ENCODE peak calls at places on chromosomes 3 and 15, in five cellular contexts. Y is caudate nucleus; J is ureter; Z is activated naive CD4-positive, alpha-beta T cell treated with anti-CD3 and anti-CD28 coated beads for 36 hours; E is central memory CD4-positive, alpha-beta T cell. L is an unnamed sample.

GRCh38 chr15:90419202-90419601 is 31.2 kb downstream of the IQGAP1 start:
- DNase-seq in Y (no peak), E (no peak), Z (no peak), J (no peak), L (no peak)

GRCh38 chr3:45943207-45943846 is at the start of gene CXCR6:
- DNase-seq in E (peak; percentile 59), Z (peak; percentile 75), Y (no peak), J (no peak), L (peak; percentile 24)

GRCh38 chr3:194133661-194134230 is 2.2 kb upstream of the HES1 start:
- DNase-seq in Y (no peak), Z (peak; percentile 37), E (no peak), J (peak; percentile 58), L (no peak)

GRCh38 chr15:41828747-41829270 is 917 bp downstream of the JMJD7 start:
- DNase-seq in E (no peak), J (no peak), Z (no peak), Y (no peak), L (no peak)

GRCh38 chr3:151217208-151217607 is 14.2 kb upstream of the GPR171 start:
- DNase-seq in E (no peak), Z (no peak), J (no peak), Y (no peak), L (no peak)

GRCh38 chr15:77547801-77548607 is 84.7 kb downstream of the LINGO1 start:
- DNase-seq in J (no peak), Y (no peak), E (no peak), Z (no peak), L (no peak)

GRCh38 chr3:1967525-1967924 is 131.1 kb upstream of the CNTN4 start:
- DNase-seq in J (no peak), Y (no peak), Z (no peak), E (no peak), L (no peak)

GRCh38 chr15:92909131-92909781 is 9.1 kb downstream of the CHD2 start:
- DNase-seq in Z (peak; percentile 8), E (no peak), J (no peak), Y (no peak), L (no peak)

GRCh38 chr3:119748996-119749395 is 32.9 kb upstream of the NR1I2 start:
- DNase-seq in E (no peak), Z (no peak), J (no peak), Y (no peak), L (no peak)

GRCh38 chr15:69499521-69500201 is 47.0 kb downstream of the RPLP1 start:
- DNase-seq in Y (no peak), Z (no peak), J (no peak), E (no peak), L (no peak)

GRCh38 chr3:170953229-170953628 is 44.8 kb upstream of the EIF5A2 start:
- DNase-seq in E (no peak), J (no peak), Y (no peak), Z (no peak), L (no peak)

GRCh38 chr3:48186993-48187578 is 1.1 kb downstream of the CDC25A start:
- DNase-seq in J (no peak), Y (no peak), E (no peak), Z (no peak), L (no peak)

GRCh38 chr3:116391296-116392201 is 53.7 kb downstream of the LSAMP start:
- DNase-seq in Z (no peak), Y (no peak), J (no peak), E (no peak), L (no peak)

GRCh38 chr3:86787091-86787490 is 203.9 kb downstream of the VGLL3 start:
- DNase-seq in Y (no peak), J (no peak), E (no peak), Z (no peak), L (no peak)

GRCh38 chr15:75666823-75667501 is 19.2 kb downstream of the SNX33 start:
- DNase-seq in E (no peak), Z (no peak), Y (no peak), J (peak; percentile 75), L (no peak)

GRCh38 chr15:71082803-71083202 is 32.5 kb upstream of the THSD4 start:
- DNase-seq in E (no peak), J (peak; percentile 68), Y (no peak), Z (no peak), L (no peak)

GRCh38 chr3:22729981-22730380 is 473.1 kb upstream of the UBE2E2 start:
- DNase-seq in J (no peak), Z (no peak), Y (no peak), E (no peak), L (no peak)

GRCh38 chr15:37771462-37771861 is 163.0 kb upstream of the TMCO5A start:
- DNase-seq in Z (no peak), E (no peak), Y (no peak), J (no peak), L (no peak)

GRCh38 chr3:120506828-120507774 is 56.3 kb upstream of the FSTL1 start:
- DNase-seq in J (no peak), Z (peak; percentile 14), E (no peak), Y (no peak), L (no peak)

GRCh38 chr15:45863881-45864580 is 229.2 kb downstream of the SQOR start:
- DNase-seq in J (no peak), E (no peak), Z (no peak), Y (no peak), L (no peak)

GRCh38 chr3:105187340-105187739 is 179.4 kb upstream of the ALCAM start:
- DNase-seq in Z (no peak), Y (no peak), E (no peak), J (no peak), L (no peak)

GRCh38 chr15:94412979-94413741 is 181.8 kb downstream of the MCTP2 start:
- DNase-seq in J (no peak), Y (no peak), E (no peak), Z (no peak), L (no peak)

GRCh38 chr3:15934389-15935195 is 136.8 kb upstream of the ANKRD28 start:
- DNase-seq in Y (no peak), E (no peak), Z (no peak), J (no peak), L (no peak)

GRCh38 chr15:25738171-25738792 is 124.8 kb downstream of the ATP10A start:
- DNase-seq in Z (no peak), E (no peak), J (no peak), Y (no peak), L (no peak)

GRCh38 chr3:38036906-38037305 is 2.1 kb upstream of the DLEC1 start:
- DNase-seq in Z (no peak), E (no peak), J (no peak), Y (no peak), L (no peak)

GRCh38 chr3:16254933-16255725 is 9.6 kb downstream of the DPH3 start:
- DNase-seq in Y (no peak), J (no peak), Z (no peak), E (no peak), L (no peak)

GRCh38 chr3:14388200-14388599 is 14.2 kb upstream of the SLC6A6 start:
- DNase-seq in Y (no peak), Z (no peak), J (no peak), E (no peak), L (no peak)

GRCh38 chr3:126155280-126155640 is 25.1 kb downstream of the ALDH1L1 start:
- DNase-seq in E (no peak), Y (no peak), J (no peak), Z (no peak), L (no peak)

GRCh38 chr3:48532271-48532973 is 24.2 kb downstream of the PFKFB4 start:
- DNase-seq in Y (peak; percentile 43), E (no peak), Z (no peak), J (no peak), L (no peak)

GRCh38 chr3:172591876-172592771 is 68.9 kb upstream of the TNFSF10 start:
- DNase-seq in J (no peak), Z (peak; percentile 97), E (peak; percentile 82), Y (no peak), L (peak; percentile 70)

GRCh38 chr3:72597756-72598195 is 250.5 kb downstream of the SHQ1 start:
- DNase-seq in Y (peak; percentile 33), J (no peak), E (no peak), Z (no peak), L (no peak)

GRCh38 chr15:41896566-41896965 is 2.7 kb upstream of the SPTBN5 start:
- DNase-seq in Y (no peak), J (no peak), Z (no peak), E (no peak), L (no peak)

GRCh38 chr15:46088486-46089437 is 453.9 kb downstream of the SQOR start:
- DNase-seq in J (no peak), Y (no peak), Z (no peak), E (no peak), L (no peak)

GRCh38 chr3:160665784-160666526 is 11.0 kb upstream of the ARL14 start:
- DNase-seq in J (no peak), Y (no peak), E (no peak), Z (no peak), L (no peak)

GRCh38 chr3:194313642-194314430 is 37.3 kb downstream of the CPN2 start:
- DNase-seq in Z (no peak), E (no peak), Y (no peak), J (peak; percentile 76), L (no peak)

GRCh38 chr3:130648293-130648692 is 98.3 kb downstream of the PIK3R4 start:
- DNase-seq in Y (no peak), J (no peak), E (no peak), Z (no peak), L (no peak)

GRCh38 chr15:28114721-28115622 is 15.9 kb upstream of the OCA2 start:
- DNase-seq in J (no peak), Z (no peak), Y (no peak), E (no peak), L (no peak)

L was measured in effector memory CD8-positive, alpha-beta T cell.